ENCODE peak calls at places on chromosomes 4 and X, in seven cellular contexts. F is A549, I is PC-3, T is A673, G is gastrocnemius medialis, O is OCI-LY7, A is tibial nerve. Q is an unnamed sample. For H3K4me1, the result is how much of the 10 kb centered on the place peaks cover.

GRCh38 chr4:40845136-40845910 is 95.6 kb downstream of the NSUN7 start:
- DNase-seq in F (no peak), I (no peak), T (no peak), G (no peak), O (no peak), A (no peak), Q (no peak)

GRCh38 chr4:1227817-1228216 is 21.1 kb downstream of the CTBP1 start:
- DNase-seq in F (no peak), I (no peak), T (no peak), G (no peak), O (no peak), A (no peak), Q (no peak)

GRCh38 chr4:120691106-120691505 is 231.4 kb downstream of the PRDM5 start:
- DNase-seq in F (no peak), I (no peak), T (no peak), G (no peak), O (no peak), A (no peak), Q (no peak)

GRCh38 chrX:16666541-16666940 is 16.6 kb downstream of the S100G start:
- DNase-seq in F (no peak), I (peak), T (peak), G (no peak), O (no peak), A (no peak), Q (no peak)

GRCh38 chr4:56086073-56086521 is 137.4 kb downstream of the CEP135 start:
- DNase-seq in F (no peak), I (no peak), T (peak), G (no peak), O (no peak), A (no peak), Q (no peak)

GRCh38 chr4:53592686-53593641 is 1.7 kb upstream of the LNX1 start:
- DNase-seq in F (peak), I (no peak), T (no peak), G (peak), O (no peak), A (no peak), Q (no peak)

GRCh38 chr4:106986486-106986885 is 49.6 kb downstream of the DKK2 start:
- DNase-seq in F (no peak), I (no peak), T (peak), G (no peak), O (no peak), A (no peak), Q (no peak)

GRCh38 chr4:760616-761015 is 55.0 kb downstream of the PCGF3 start:
- DNase-seq in F (no peak), I (no peak), T (no peak), G (no peak), O (no peak), A (no peak), Q (no peak)

GRCh38 chr4:186201535-186202230 is 10.3 kb downstream of the CYP4V2 start:
- DNase-seq in F (peak), I (peak), T (peak), G (no peak), O (peak), A (no peak), Q (peak)

GRCh38 chrX:47283015-47283771 is 50.4 kb downstream of the USP11 start:
- DNase-seq in F (no peak), I (no peak), T (peak), G (no peak), O (no peak), A (no peak), Q (no peak)

GRCh38 chr4:141684785-141685184 is 48.4 kb downstream of the IL15 start:
- DNase-seq in F (no peak), I (peak), T (no peak), G (no peak), O (no peak), A (no peak), Q (no peak)

GRCh38 chr4:138835833-138836521 is 179.6 kb upstream of the NOCT start:
- DNase-seq in F (no peak), I (peak), T (peak), G (no peak), O (no peak), A (no peak), Q (no peak)

GRCh38 chr4:101993841-101994221 is 203.3 kb downstream of the BANK1 start:
- DNase-seq in F (no peak), I (no peak), T (no peak), G (no peak), O (no peak), A (no peak), Q (no peak)

GRCh38 chrX:53746718-53747117 is 60.2 kb upstream of the HUWE1 start:
- DNase-seq in F (no peak), I (no peak), T (no peak), G (no peak), O (no peak), A (no peak), Q (no peak)

GRCh38 chr4:156771171-156771837 is 200.3 kb downstream of the PDGFC start:
- DNase-seq in F (no peak), I (peak), T (peak), G (peak), O (no peak), A (no peak), Q (peak)

GRCh38 chr4:165472943-165473676 is 94.3 kb downstream of the CPE start:
- DNase-seq in F (no peak), I (peak), T (no peak), G (no peak), O (peak), A (no peak), Q (no peak)

GRCh38 chr4:150518559-150518958 is 63.4 kb upstream of the MAB21L2 start:
- DNase-seq in F (peak), I (peak), T (no peak), G (no peak), O (no peak), A (no peak), Q (no peak)

GRCh38 chr4:119559044-119559647 is 69.5 kb downstream of the PDE5A start:
- DNase-seq in F (peak), I (peak), T (peak), G (no peak), O (peak), A (no peak), Q (no peak)
- TF ChIP-seq CTCF in F (peak), I (peak), T (peak), G (peak), O (peak), A (no peak), Q (peak)

GRCh38 chrX:134933248-134933647 is 57.5 kb upstream of the SMIM10 start:
- DNase-seq in F (no peak), I (no peak), T (no peak), G (no peak), O (no peak), A (no peak), Q (no peak)

GRCh38 chrX:134935286-134935685 is 55.5 kb upstream of the SMIM10 start:
- DNase-seq in F (no peak), I (no peak), T (no peak), G (no peak), O (no peak), A (no peak), Q (no peak)

GRCh38 chrX:134938682-134939081 is 52.1 kb upstream of the SMIM10 start:
- DNase-seq in F (no peak), I (no peak), T (no peak), G (no peak), O (no peak), A (no peak), Q (no peak)

GRCh38 chrX:134933911-134934310 is 56.9 kb upstream of the SMIM10 start:
- DNase-seq in F (no peak), I (no peak), T (no peak), G (no peak), O (no peak), A (no peak), Q (peak)

GRCh38 chrX:134936542-134936941 is 54.2 kb upstream of the SMIM10 start:
- DNase-seq in F (no peak), I (peak), T (no peak), G (no peak), O (no peak), A (no peak), Q (no peak)
- H3K4me3 ChIP-seq in F (no peak), I (no peak), T (no peak), G (no peak), O (no peak), A (no peak), Q (no peak)

DNA sequence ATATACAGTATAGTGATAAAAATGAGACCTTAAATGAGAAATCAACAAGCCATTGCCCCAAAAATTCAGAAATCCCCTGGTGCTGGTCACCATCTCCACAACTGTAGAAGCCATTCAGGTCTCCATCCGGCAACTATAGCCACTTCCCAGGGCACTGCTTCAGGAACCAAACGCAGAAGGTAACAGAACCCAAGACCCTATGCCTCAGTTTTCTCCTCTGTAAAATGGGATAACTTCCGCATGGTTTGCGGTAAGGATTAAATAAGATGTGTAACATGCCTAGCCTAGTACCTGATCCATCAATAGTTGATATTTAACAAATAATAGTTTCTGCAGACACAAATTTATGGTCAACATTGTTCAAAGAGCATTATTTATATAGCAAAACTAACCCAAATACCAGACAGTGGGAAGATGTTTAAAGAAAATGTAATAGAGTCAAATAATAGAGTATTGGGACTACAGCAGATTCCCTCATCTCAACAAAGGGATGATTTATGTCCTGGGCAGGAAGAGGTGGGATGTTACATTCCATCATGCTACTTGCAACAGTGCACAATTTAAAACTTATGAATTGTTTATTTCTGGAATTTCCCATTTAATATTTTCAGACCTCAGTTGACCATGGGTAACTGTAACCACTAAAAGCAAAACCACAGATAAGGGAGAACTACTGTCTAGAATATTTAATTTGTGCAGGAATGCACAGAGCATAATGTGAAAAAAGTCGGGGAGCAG is 30.0 kb downstream of the IRF2 start:
- DNase-seq in F (no peak), I (no peak), T (no peak), G (no peak), O (no peak), A (no peak), Q (no peak)
- H3K4me1 ChIP-seq in F (under half), I (under half), T (under half), G (half or more), O (under half), A (under half), Q (under half)

DNA sequence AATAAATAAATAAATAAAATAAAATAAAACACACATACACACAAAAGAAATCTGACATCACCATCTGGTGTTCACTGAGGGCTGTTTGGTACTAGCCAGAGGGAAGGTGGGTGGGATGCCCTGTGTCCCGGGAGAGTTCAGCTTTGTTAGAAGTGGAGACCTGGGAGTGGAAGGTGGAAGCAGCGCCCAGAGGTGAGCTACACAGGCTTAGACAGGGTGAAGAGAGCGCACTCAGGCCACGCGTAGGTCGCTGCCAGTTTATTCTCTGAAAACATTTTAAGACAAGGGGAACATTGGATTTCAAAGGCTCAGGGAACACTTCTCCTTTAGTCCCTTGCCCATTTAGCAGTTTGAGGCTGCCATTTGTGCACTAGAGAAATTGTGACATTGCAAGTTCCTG is 405.3 kb upstream of the NR3C2 start:
- DNase-seq in F (no peak), I (no peak), T (no peak), G (no peak), O (no peak), A (no peak), Q (no peak)
- TF ChIP-seq CTCF in F (no peak), I (no peak), T (no peak), G (no peak), O (no peak), A (no peak), Q (no peak)

GRCh38 chr4:39029752-39030694 is 2.2 kb downstream of the TMEM156 start:
- DNase-seq in F (no peak), I (peak), T (no peak), G (no peak), O (peak), A (no peak), Q (no peak)
- H3K4me3 ChIP-seq in F (peak), I (peak), T (no peak), G (no peak), O (peak), A (no peak), Q (no peak)

GRCh38 chrX:1679238-1679637 is 64.4 kb downstream of the ASMT start:
- DNase-seq in F (no peak), I (no peak), T (no peak), G (no peak), O (no peak), A (no peak), Q (no peak)
- H3K4me1 ChIP-seq in F (under half), I (under half), T (under half), G (under half), O (under half), A (under half), Q (under half)

GRCh38 chr4:39433878-39434492 is 24.7 kb downstream of the RPL9 start:
- DNase-seq in F (no peak), I (no peak), T (no peak), G (no peak), O (no peak), A (no peak), Q (no peak)

GRCh38 chr4:39441593-39441992 is 17.1 kb downstream of the RPL9 start:
- DNase-seq in F (no peak), I (no peak), T (no peak), G (no peak), O (no peak), A (no peak), Q (no peak)

DNA sequence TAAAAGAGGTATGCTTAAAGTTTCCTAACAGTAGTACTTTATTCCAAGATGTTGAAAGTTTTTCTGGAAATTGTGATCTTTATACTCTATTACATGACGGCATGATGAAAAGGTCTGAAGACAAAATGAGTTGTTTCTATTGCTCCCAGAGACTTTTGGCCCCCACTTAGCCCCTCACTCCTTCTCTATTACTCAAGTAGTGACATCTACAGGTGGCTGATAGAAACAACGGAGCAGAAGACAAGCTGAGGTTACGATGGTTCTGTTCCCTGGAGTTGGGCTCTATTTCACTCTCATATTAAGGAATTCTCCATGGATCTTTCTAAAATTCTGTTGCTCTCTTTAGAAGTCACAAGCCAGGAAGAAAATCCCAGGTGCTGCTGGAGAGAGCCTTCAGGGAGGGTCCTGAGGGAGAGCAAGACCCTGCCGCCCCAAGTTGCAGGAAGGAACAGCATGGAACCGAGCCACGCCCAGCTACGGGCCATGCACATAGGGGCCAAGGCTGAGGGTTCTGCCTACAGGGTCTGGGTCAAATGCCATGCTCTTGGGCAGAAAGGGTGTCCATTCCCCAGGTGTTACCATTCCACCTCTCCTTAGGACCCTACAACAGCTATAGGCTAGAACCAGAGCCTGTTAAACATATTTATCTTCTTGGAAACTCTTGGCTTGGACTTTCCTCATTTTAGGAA is 22.7 kb downstream of the RPL9 start:
- DNase-seq in F (no peak), I (no peak), T (no peak), G (no peak), O (no peak), A (no peak), Q (no peak)
- TF ChIP-seq CTCF in F (peak), I (peak), T (peak), G (no peak), O (peak), A (no peak), Q (no peak)

GRCh38 chrX:153921511-153922285 is 4.4 kb downstream of the ARHGAP4 start:
- DNase-seq in F (no peak), I (no peak), T (no peak), G (no peak), O (no peak), A (no peak), Q (no peak)

GRCh38 chrX:153921070-153921469 is 5.0 kb downstream of the ARHGAP4 start:
- DNase-seq in F (no peak), I (no peak), T (no peak), G (no peak), O (no peak), A (no peak), Q (no peak)

GRCh38 chrX:153920546-153920945 is 5.5 kb downstream of the ARHGAP4 start:
- DNase-seq in F (no peak), I (no peak), T (no peak), G (no peak), O (no peak), A (no peak), Q (no peak)

GRCh38 chrX:153922932-153923857 is 2.9 kb downstream of the ARHGAP4 start:
- DNase-seq in F (peak), I (peak), T (no peak), G (peak), O (no peak), A (peak), Q (peak)

DNA sequence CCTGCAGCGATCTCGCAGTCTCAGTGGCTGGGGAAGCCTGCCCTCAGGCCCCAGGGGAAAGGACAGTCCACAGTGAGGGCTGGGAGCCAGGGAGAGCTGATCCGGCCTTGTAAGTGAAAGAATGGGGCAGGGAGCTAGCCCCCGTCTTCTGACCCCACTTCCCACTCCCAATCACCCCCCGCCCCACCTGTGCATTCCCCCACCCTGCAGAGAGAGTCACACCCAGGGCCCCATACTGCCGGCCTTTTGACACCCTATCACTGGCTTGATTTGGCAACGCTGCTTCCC is 3.8 kb downstream of the ARHGAP4 start:
- DNase-seq in F (no peak), I (no peak), T (no peak), G (no peak), O (no peak), A (no peak), Q (no peak)
- H3K4me3 ChIP-seq in F (no peak), I (no peak), T (no peak), G (no peak), O (no peak), A (no peak), Q (no peak)